ENCODE peak calls at places on chromosomes 11 and 22, in six cellular contexts. L is GM12891, A is K562, Q is H1, N is HepG2, C is GM12878. H is an unnamed sample.

GRCh38 chr11:75082601-75083216 is 14.0 kb downstream of the OR2AT4 start:
- DNase-seq in L (no peak), C (no peak), N (no peak), Q (no peak), A (peak; percentile 53), H (no peak)

GRCh38 chr22:36881504-36882245 is 20.9 kb downstream of the NCF4 start:
- DNase-seq in C (no peak), L (no peak), Q (no peak), N (no peak), A (no peak), H (no peak)

GRCh38 chr22:41589260-41589600 is 410 bp downstream of the PMM1 start:
- DNase-seq in L (no peak), C (no peak), Q (peak; percentile 17), N (no peak), A (peak; percentile 39), H (no peak)

GRCh38 chr11:82994615-82995014 is 77.1 kb downstream of the RAB30 start:
- DNase-seq in A (no peak), N (no peak), C (no peak), L (no peak), Q (no peak), H (no peak)

GRCh38 chr11:130892847-130893246 is 23.4 kb downstream of the SNX19 start:
- DNase-seq in A (no peak), Q (no peak), L (no peak), C (no peak), N (no peak), H (no peak)

GRCh38 chr22:21444701-21445436 is 22.3 kb upstream of the TMEM191C start:
- DNase-seq in A (no peak), C (no peak), L (no peak), N (no peak), Q (no peak), H (no peak)

GRCh38 chr22:42902875-42903510 is 45.9 kb upstream of the ARFGAP3 start:
- DNase-seq in N (no peak), A (no peak), Q (peak; percentile 10), L (no peak), C (no peak), H (no peak)

GRCh38 chr22:29916007-29916544 is 33.1 kb downstream of the MTMR3 start:
- DNase-seq in L (no peak), A (no peak), N (no peak), Q (no peak), C (no peak), H (no peak)

GRCh38 chr11:75219869-75220268 is 20.7 kb upstream of the TPBGL start:
- DNase-seq in A (no peak), N (no peak), C (no peak), Q (no peak), L (no peak), H (no peak)

GRCh38 chr22:19035474-19036228 is 86.6 kb downstream of the DGCR2 start:
- DNase-seq in N (no peak), Q (no peak), L (no peak), A (peak; percentile 64), C (no peak), H (no peak)

GRCh38 chr22:21707677-21708076 is 27.9 kb downstream of the YPEL1 start:
- DNase-seq in L (no peak), Q (no peak), N (no peak), C (no peak), A (peak; percentile 73), H (no peak)

GRCh38 chr11:122367809-122368231 is 251.8 kb upstream of the BLID start:
- DNase-seq in Q (no peak), L (no peak), N (peak; percentile 76), A (no peak), C (no peak), H (no peak)

GRCh38 chr11:2265396-2265795 is 5.0 kb downstream of the ASCL2 start:
- DNase-seq in Q (no peak), L (no peak), A (no peak), C (peak; percentile 19), N (no peak), H (no peak)

GRCh38 chr11:58524232-58525036 is 16.5 kb upstream of the OR5B21 start:
- DNase-seq in N (peak; percentile 68), L (no peak), Q (no peak), C (peak; percentile 39), A (peak; percentile 84), H (no peak)
- TF ChIP-seq POLR2AphosphoS5 in N (no peak), L (no peak), Q (no peak), C (no peak), A (no peak), H (no peak)

GRCh38 chr11:102325088-102325487 is 7.8 kb downstream of the BIRC3 start:
- DNase-seq in A (no peak), Q (no peak), L (no peak), C (no peak), N (no peak), H (no peak)
- TF ChIP-seq POLR2A in A (no peak), Q (no peak), L (no peak), C (no peak), N (no peak), H (peak; percentile 8)

GRCh38 chr11:23406131-23406819 is 546.0 kb upstream of the CCDC179 start:
- DNase-seq in Q (no peak), N (no peak), L (no peak), A (peak; percentile 1), C (no peak), H (no peak)
- TF ChIP-seq TAF1 in Q (no peak), N (no peak), L (no peak), A (no peak), C (no peak), H (no peak)

GRCh38 chr11:128392259-128392658 is 195.1 kb downstream of the ETS1 start:
- DNase-seq in Q (no peak), L (no peak), C (no peak), A (no peak), N (no peak), H (no peak)

GRCh38 chr11:128391809-128392208 is 195.5 kb downstream of the ETS1 start:
- DNase-seq in C (no peak), Q (no peak), L (no peak), A (no peak), N (no peak), H (no peak)

GRCh38 chr11:128389461-128389976 is 197.8 kb downstream of the ETS1 start:
- DNase-seq in C (no peak), A (no peak), Q (no peak), L (no peak), N (no peak), H (no peak)

GRCh38 chr11:128390246-128390645 is 197.1 kb downstream of the ETS1 start:
- DNase-seq in A (no peak), C (no peak), L (no peak), N (no peak), Q (no peak), H (no peak)

GRCh38 chr11:128388182-128388815 is 199.1 kb downstream of the ETS1 start:
- DNase-seq in Q (no peak), C (no peak), L (no peak), A (no peak), N (no peak), H (no peak)
- TF ChIP-seq POLR2AphosphoS5 in Q (no peak), C (no peak), L (no peak), A (no peak), N (no peak), H (no peak)

GRCh38 chr11:117424781-117425180 is 97.1 kb downstream of the CEP164 start:
- DNase-seq in A (no peak), N (no peak), Q (no peak), C (no peak), L (no peak), H (no peak)
- TF ChIP-seq POLR2A in A (no peak), N (no peak), Q (no peak), C (no peak), L (no peak), H (no peak)